ENCODE peak calls at places on chromosome 13, in five cellular contexts. U is GM12878, A is tibial nerve, O is foreskin keratinocyte, G is colonic mucosa. E is an unnamed sample.

GRCh38 chr13:78595819-78596700 is 7.3 kb downstream of the POU4F1 start:
- DNase-seq in U (no peak), A (no peak), O (no peak), G (no peak), E (peak; percentile 43)

GRCh38 chr13:95535243-95535642 is 17.3 kb upstream of the CLDN10 start:
- DNase-seq in U (no peak), A (no peak), O (peak; percentile 76), G (no peak), E (no peak)

GRCh38 chr13:111861766-111862366 is 205.1 kb upstream of the SOX1 start:
- DNase-seq in U (no peak), A (no peak), O (no peak), G (no peak), E (no peak)

GRCh38 chr13:40595693-40596092 is 70.7 kb downstream of the FOXO1 start:
- DNase-seq in U (no peak), A (no peak), O (no peak), G (no peak), E (no peak)

GRCh38 chr13:74464656-74465055 is 330.5 kb upstream of the KLF12 start:
- DNase-seq in U (no peak), A (no peak), O (no peak), G (no peak), E (no peak)

GRCh38 chr13:106297283-106297682 is 238.2 kb downstream of the EFNB2 start:
- DNase-seq in U (no peak), A (no peak), O (no peak), G (peak; percentile 46), E (no peak)

GRCh38 chr13:33125821-33126570 is 109.8 kb downstream of the KL start:
- DNase-seq in U (no peak), A (peak; percentile 53), O (peak; percentile 86), G (no peak), E (peak; percentile 59)

GRCh38 chr13:93244141-93244917 is 17.7 kb downstream of the GPC6 start:
- DNase-seq in U (no peak), A (no peak), O (no peak), G (no peak), E (peak; percentile 19)

GRCh38 chr13:47628666-47629065 is 372.4 kb downstream of the SUCLA2 start:
- DNase-seq in U (no peak), A (no peak), O (no peak), G (no peak), E (no peak)

GRCh38 chr13:40191186-40191980 is 475.1 kb downstream of the FOXO1 start:
- DNase-seq in U (no peak), A (no peak), O (no peak), G (no peak), E (no peak)

GRCh38 chr13:51806571-51806970 is 2.6 kb upstream of the DHRS12 start:
- DNase-seq in U (no peak), A (no peak), O (no peak), G (no peak), E (peak; percentile 55)

GRCh38 chr13:52804202-52804641 is 44.2 kb downstream of the PCDH8 start:
- DNase-seq in U (no peak), A (no peak), O (no peak), G (no peak), E (no peak)

GRCh38 chr13:91904005-91904404 is 505.6 kb downstream of the GPC5 start:
- DNase-seq in U (peak; percentile 30), A (no peak), O (no peak), G (no peak), E (no peak)

GRCh38 chr13:32840113-32840512 is 176.1 kb upstream of the KL start:
- DNase-seq in U (no peak), A (no peak), O (no peak), G (no peak), E (no peak)

GRCh38 chr13:77511552-77511951 is 24.0 kb upstream of the SCEL start:
- DNase-seq in U (no peak), A (no peak), O (no peak), G (no peak), E (peak; percentile 77)

GRCh38 chr13:103282571-103283450 is 216.6 kb upstream of the SLC10A2 start:
- DNase-seq in U (no peak), A (no peak), O (peak; percentile 99), G (no peak), E (no peak)

GRCh38 chr13:59413121-59413520 is 750.6 kb downstream of the DIAPH3 start:
- DNase-seq in U (peak; percentile 9), A (no peak), O (no peak), G (no peak), E (no peak)

GRCh38 chr13:107190065-107190464 is 622.1 kb upstream of the ARGLU1 start:
- DNase-seq in U (no peak), A (no peak), O (no peak), G (no peak), E (no peak)

GRCh38 chr13:20053891-20054290 is 95.4 kb downstream of the ZMYM2 start:
- DNase-seq in U (no peak), A (no peak), O (no peak), G (no peak), E (no peak)

GRCh38 chr13:103009061-103009840 is 57.0 kb downstream of the SLC10A2 start:
- DNase-seq in U (no peak), A (no peak), O (no peak), G (no peak), E (no peak)

GRCh38 chr13:24036115-24036514 is 124.4 kb upstream of the SPATA13 start:
- DNase-seq in U (no peak), A (no peak), O (no peak), G (no peak), E (no peak)

GRCh38 chr13:20360041-20360491 is 127.9 kb upstream of the GJB6 start:
- DNase-seq in U (no peak), A (no peak), O (peak; percentile 94), G (no peak), E (no peak)

GRCh38 chr13:112078879-112079526 is 12.1 kb downstream of the SOX1 start:
- DNase-seq in U (no peak), A (no peak), O (no peak), G (no peak), E (no peak)

GRCh38 chr13:93029536-93029935 is 197.1 kb upstream of the GPC6 start:
- DNase-seq in U (no peak), A (no peak), O (peak; percentile 14), G (no peak), E (no peak)

GRCh38 chr13:113114511-113115362 is 7.9 kb upstream of the F10 start:
- DNase-seq in U (no peak), A (no peak), O (no peak), G (no peak), E (peak; percentile 4)

GRCh38 chr13:48456546-48456945 is 43.6 kb upstream of the LPAR6 start:
- DNase-seq in U (no peak), A (no peak), O (no peak), G (no peak), E (no peak)

GRCh38 chr13:42039946-42040729 is 8.3 kb upstream of the DGKH start:
- DNase-seq in U (peak; percentile 25), A (peak; percentile 84), O (peak; percentile 49), G (peak; percentile 95), E (peak; percentile 94)

GRCh38 chr13:79973533-79973963 is 367.4 kb downstream of the SPRY2 start:
- DNase-seq in U (no peak), A (no peak), O (no peak), G (no peak), E (peak; percentile 61)

GRCh38 chr13:73290844-73291243 is 232.0 kb downstream of the KLF5 start:
- DNase-seq in U (no peak), A (no peak), O (no peak), G (no peak), E (no peak)
- H3K4me1 ChIP-seq in U (no peaks in the 10 kb centered on the region), A (no peaks in the 10 kb centered on the region), O (peaks cover 13% of the 10 kb centered on the region), G (no peaks in the 10 kb centered on the region), E (no peaks in the 10 kb centered on the region)

DNA sequence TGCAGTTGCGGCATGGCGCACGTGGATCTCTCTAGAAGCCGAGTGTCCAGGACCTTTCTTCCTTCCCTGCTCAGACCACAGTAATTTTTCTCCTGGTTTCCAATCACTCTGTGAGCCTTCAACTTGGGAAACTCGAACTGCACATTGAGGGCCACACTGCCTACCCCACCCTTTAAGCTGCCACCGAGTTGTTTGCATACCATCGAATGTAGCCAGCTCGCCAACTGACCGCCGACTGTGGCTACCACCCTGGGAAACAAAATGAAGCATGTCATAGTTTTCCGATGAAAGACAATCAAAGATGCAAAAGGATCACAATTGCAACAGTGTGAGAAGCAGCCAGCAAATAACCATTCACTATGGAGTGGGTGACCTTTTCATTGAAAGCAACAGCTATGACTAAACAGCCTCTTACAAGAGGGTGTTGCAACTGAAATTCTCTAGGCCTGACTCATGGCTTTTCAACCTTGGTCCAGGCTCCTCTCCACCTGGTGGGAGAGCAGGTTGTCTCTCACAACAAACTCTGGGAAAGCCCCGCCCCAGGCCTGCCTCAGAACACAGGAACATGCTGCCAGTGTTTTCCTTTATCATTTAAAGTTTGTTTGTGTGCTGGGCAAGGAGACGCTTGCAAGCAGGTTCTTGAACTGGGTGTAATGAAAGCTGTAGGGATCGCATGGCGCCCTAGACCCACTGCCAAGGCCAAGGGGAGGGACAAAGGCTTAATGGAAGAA is 141.7 kb upstream of the SERP2 start:
- DNase-seq in U (no peak), A (peak; percentile 49), O (peak; percentile 95), G (peak; percentile 86), E (no peak)
- TF ChIP-seq CTCF in U (no peak), A (no peak), O (peak; percentile 57), G (no peak), E (no peak)

GRCh38 chr13:110566201-110566600 is 4.7 kb upstream of the RAB20 start:
- DNase-seq in U (no peak), A (no peak), O (no peak), G (no peak), E (no peak)

GRCh38 chr13:110570886-110571285 is 9.4 kb upstream of the RAB20 start:
- DNase-seq in U (no peak), A (no peak), O (no peak), G (no peak), E (no peak)

GRCh38 chr13:110571897-110572777 is 10.6 kb upstream of the RAB20 start:
- DNase-seq in U (no peak), A (no peak), O (no peak), G (no peak), E (no peak)

GRCh38 chr13:110565296-110565695 is 3.8 kb upstream of the RAB20 start:
- DNase-seq in U (no peak), A (no peak), O (no peak), G (no peak), E (no peak)

GRCh38 chr13:110568649-110569048 is 7.1 kb upstream of the RAB20 start:
- DNase-seq in U (no peak), A (no peak), O (no peak), G (no peak), E (no peak)
- H3K27me3 ChIP-seq in U (no peaks in the 10 kb centered on the region), A (no peaks in the 10 kb centered on the region), O (peaks cover 29% of the 10 kb centered on the region), G (no peaks in the 10 kb centered on the region), E (peaks cover 33% of the 10 kb centered on the region)

DNA sequence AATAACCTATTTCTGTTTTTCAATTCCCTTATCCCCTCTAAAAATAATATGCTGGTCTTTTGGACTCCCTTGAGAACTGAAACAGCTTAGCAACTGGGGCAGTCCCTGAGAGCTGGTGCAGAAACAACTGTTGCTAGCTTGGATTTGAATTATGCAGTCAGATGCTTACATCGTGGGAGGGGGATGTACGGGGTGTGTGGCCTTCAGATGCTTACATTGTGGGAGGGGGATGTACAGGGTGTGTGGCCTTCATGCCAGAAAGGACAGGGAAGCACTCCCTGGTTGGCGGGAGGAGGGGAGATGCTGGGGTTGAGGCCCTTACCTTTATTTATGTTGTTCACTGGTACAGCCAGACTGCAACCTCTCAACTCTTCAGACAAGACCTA is 25.6 kb downstream of the LRCH1 start:
- DNase-seq in U (no peak), A (no peak), O (no peak), G (no peak), E (no peak)
- H3K4me1 ChIP-seq in U (peaks cover 76% of the 10 kb centered on the region), A (peaks cover 29% of the 10 kb centered on the region), O (peaks cover 8% of the 10 kb centered on the region), G (peaks cover 9% of the 10 kb centered on the region), E (peaks cover 12% of the 10 kb centered on the region)